ENCODE peak calls at places on chromosome 2, in eight cellular contexts. H, Y, E, S, K, D, I and F are unnamed samples. For H3K9me2, the result is how much of the 10 kb centered on the place peaks cover.

GRCh38 chr2:174180165-174180724 is 68.1 kb downstream of the OLA1 start:
- DNase-seq in E (no peak), Y (no peak), I (peak), D (peak), K (peak), S (peak), H (no peak), F (no peak)

GRCh38 chr2:109376796-109377495 is 236.8 kb downstream of the SEPTIN10 start:
- DNase-seq in K (no peak), S (no peak), H (no peak), Y (no peak), D (no peak), I (no peak), E (no peak), F (no peak)

GRCh38 chr2:238160206-238161129 is 1.7 kb downstream of the ERFE start:
- DNase-seq in E (no peak), K (no peak), Y (no peak), D (peak), H (no peak), S (peak), I (no peak), F (peak)

GRCh38 chr2:12700989-12701388 is 15.7 kb upstream of the TRIB2 start:
- DNase-seq in K (peak), H (no peak), I (no peak), Y (no peak), S (no peak), E (no peak), D (no peak), F (no peak)

GRCh38 chr2:172173307-172173706 is 70.6 kb upstream of the DLX2 start:
- DNase-seq in Y (no peak), H (no peak), S (no peak), K (no peak), I (no peak), D (peak), E (no peak), F (no peak)

GRCh38 chr2:128260239-128261138 is 58.2 kb downstream of the HS6ST1 start:
- DNase-seq in E (peak), S (peak), H (no peak), I (peak), Y (peak), K (peak), D (peak), F (no peak)

GRCh38 chr2:85538507-85539360 is at the start of gene MAT2A:
- DNase-seq in H (peak), K (peak), Y (peak), D (peak), S (peak), I (peak), E (peak), F (peak)

GRCh38 chr2:142286618-142287017 is 155.8 kb upstream of the LRP1B start:
- DNase-seq in K (peak), I (peak), H (no peak), D (peak), S (peak), E (peak), Y (no peak), F (peak)

GRCh38 chr2:119245841-119246230 is 22.2 kb downstream of the STEAP3 start:
- DNase-seq in E (no peak), I (no peak), S (no peak), H (no peak), Y (no peak), K (no peak), D (no peak), F (no peak)

GRCh38 chr2:221166283-221166682 is 405.8 kb downstream of the EPHA4 start:
- DNase-seq in E (no peak), Y (no peak), H (no peak), K (no peak), D (no peak), S (no peak), I (no peak), F (peak)

GRCh38 chr2:120818441-120818920 is 82.8 kb downstream of the GLI2 start:
- DNase-seq in Y (no peak), E (no peak), K (peak), S (no peak), H (no peak), D (no peak), I (no peak), F (no peak)

GRCh38 chr2:130759906-130760753 is 4.8 kb downstream of the AMER3 start:
- DNase-seq in E (no peak), D (no peak), H (no peak), K (peak), Y (no peak), S (peak), I (no peak), F (no peak)

GRCh38 chr2:127121776-127122176 is 14.8 kb upstream of the BIN1 start:
- DNase-seq in K (no peak), D (no peak), H (no peak), Y (no peak), S (no peak), I (no peak), E (no peak), F (no peak)

GRCh38 chr2:154507186-154507585 is 191.3 kb upstream of the KCNJ3 start:
- DNase-seq in Y (no peak), D (peak), I (no peak), K (no peak), S (peak), E (peak), H (no peak), F (no peak)

GRCh38 chr2:239300871-239301742 is 99.7 kb downstream of the HDAC4 start:
- DNase-seq in I (no peak), Y (no peak), S (no peak), E (no peak), H (no peak), K (no peak), D (no peak), F (no peak)

GRCh38 chr2:147998203-147998602 is 22.3 kb downstream of the ORC4 start:
- DNase-seq in E (no peak), D (no peak), I (no peak), H (no peak), Y (no peak), S (no peak), K (no peak), F (no peak)

GRCh38 chr2:191848771-191849726 is 2.2 kb upstream of the CAVIN2 start:
- DNase-seq in Y (no peak), S (no peak), D (no peak), E (no peak), I (no peak), H (no peak), K (no peak), F (no peak)

GRCh38 chr2:172931256-172931894 is 144.3 kb upstream of the MAP3K20 start:
- DNase-seq in I (peak), K (peak), H (no peak), E (no peak), S (peak), D (peak), Y (peak), F (no peak)

GRCh38 chr2:216632321-216632951 is 784 bp upstream of the IGFBP2 start:
- DNase-seq in E (no peak), D (peak), H (no peak), I (no peak), S (no peak), K (peak), Y (no peak), F (no peak)

GRCh38 chr2:240784629-240785423 is 35.2 kb downstream of the KIF1A start:
- DNase-seq in S (no peak), K (no peak), Y (no peak), I (no peak), D (no peak), H (no peak), E (no peak), F (no peak)

GRCh38 chr2:136209540-136210264 is 91.8 kb upstream of the CXCR4 start:
- DNase-seq in S (no peak), H (no peak), Y (no peak), D (no peak), E (no peak), K (no peak), I (no peak), F (no peak)

GRCh38 chr2:217113496-217113895 is 253.6 kb upstream of the TNP1 start:
- DNase-seq in H (no peak), D (no peak), I (no peak), E (no peak), S (no peak), K (no peak), Y (no peak), F (no peak)

GRCh38 chr2:191383486-191383885 is 138.3 kb downstream of the MYO1B start:
- DNase-seq in H (no peak), S (no peak), I (no peak), K (no peak), E (no peak), D (no peak), Y (no peak), F (no peak)

GRCh38 chr2:189424956-189425355 is 16.3 kb upstream of the WDR75 start:
- DNase-seq in Y (no peak), S (no peak), I (no peak), H (no peak), D (no peak), E (no peak), K (no peak), F (no peak)

GRCh38 chr2:128799284-128799552 is 480.6 kb upstream of the HS6ST1 start:
- DNase-seq in Y (no peak), I (no peak), D (no peak), H (no peak), K (no peak), S (no peak), E (no peak), F (no peak)

GRCh38 chr2:83261591-83262136 is 1197.4 kb downstream of the SUCLG1 start:
- DNase-seq in H (no peak), E (no peak), Y (no peak), I (no peak), S (no peak), D (no peak), K (no peak), F (no peak)

GRCh38 chr2:162126145-162126926 is 25.7 kb downstream of the GCG start:
- DNase-seq in Y (no peak), S (no peak), K (no peak), I (no peak), H (peak), E (no peak), D (no peak), F (peak)

GRCh38 chr2:204850576-204850975 is 305.3 kb downstream of the PARD3B start:
- DNase-seq in H (no peak), Y (no peak), E (no peak), D (no peak), I (no peak), S (no peak), K (no peak), F (no peak)

GRCh38 chr2:129870646-129871335 is 108.7 kb upstream of the RAB6C start:
- DNase-seq in K (no peak), D (no peak), S (no peak), H (no peak), E (no peak), Y (no peak), I (no peak), F (no peak)

GRCh38 chr2:217809736-217810135 is 193.1 kb downstream of the TNS1 start:
- DNase-seq in E (no peak), S (no peak), I (no peak), H (no peak), D (no peak), K (no peak), Y (no peak), F (no peak)

GRCh38 chr2:70769450-70769849 is 1.4 kb upstream of the ADD2 start:
- DNase-seq in I (no peak), E (no peak), K (no peak), H (no peak), D (no peak), Y (no peak), S (no peak), F (no peak)

GRCh38 chr2:240348522-240348921 is 86.9 kb upstream of the GPC1 start:
- DNase-seq in E (no peak), K (peak), D (no peak), Y (peak), S (no peak), I (no peak), H (peak), F (no peak)

GRCh38 chr2:224966663-224967062 is 75.6 kb downstream of the DOCK10 start:
- DNase-seq in S (no peak), Y (no peak), E (no peak), I (no peak), H (no peak), D (no peak), K (no peak), F (no peak)

GRCh38 chr2:101140978-101141655 is 10.1 kb downstream of the TBC1D8 start:
- DNase-seq in K (peak), D (no peak), Y (no peak), I (no peak), S (no peak), E (no peak), H (no peak), F (no peak)

GRCh38 chr2:221370076-221370941 is 201.8 kb downstream of the EPHA4 start:
- DNase-seq in I (no peak), E (no peak), H (no peak), Y (no peak), K (no peak), D (no peak), S (no peak), F (no peak)

GRCh38 chr2:236557894-236558532 is 11.6 kb upstream of the ACKR3 start:
- DNase-seq in Y (no peak), D (peak), H (no peak), S (no peak), K (no peak), E (no peak), I (no peak), F (no peak)

DNA sequence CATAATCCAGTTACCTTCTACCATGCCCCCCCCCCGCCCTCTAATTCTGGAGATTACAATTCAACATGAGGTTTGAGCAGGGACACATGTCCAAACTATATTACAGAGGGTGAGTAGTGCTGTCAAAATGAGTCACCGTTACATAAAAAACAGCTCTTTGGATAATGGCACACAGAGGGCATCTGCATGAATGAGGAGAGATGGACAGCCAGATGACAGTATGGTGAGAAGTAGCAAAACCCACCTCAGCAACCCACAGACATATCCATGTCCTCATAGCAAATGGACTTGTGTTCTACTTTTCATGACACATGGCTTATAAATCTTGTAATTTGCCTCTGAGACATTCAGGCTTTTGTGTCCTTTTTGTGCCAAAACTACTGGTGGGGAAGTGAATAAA is 132.0 kb downstream of the EML6 start:
- DNase-seq in E (no peak), S (no peak), D (no peak), I (no peak), Y (no peak), H (no peak), K (peak), F (no peak)
- H3K9me2 ChIP-seq in E (under half), S (under half), D (under half), I (under half), Y (under half), H (under half), K (under half), F (under half)

DNA sequence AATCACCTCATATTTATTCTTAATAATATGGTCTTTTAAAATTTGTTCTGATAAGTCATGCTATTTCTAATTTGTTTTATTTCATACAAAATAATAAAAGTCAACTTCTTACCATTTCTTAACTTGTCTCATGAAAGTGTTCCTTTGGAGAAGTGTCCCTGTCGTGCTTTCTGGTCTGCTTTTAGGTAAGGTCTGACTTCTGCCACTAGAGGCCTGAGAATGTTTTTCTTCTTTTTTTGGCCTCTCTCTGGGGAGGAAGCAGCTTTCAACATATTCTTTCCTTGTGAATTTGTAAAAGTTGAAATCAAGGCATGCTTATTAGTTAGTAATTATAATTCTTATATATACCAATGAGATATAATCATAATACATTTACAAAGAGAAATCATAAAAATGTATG is 39.4 kb downstream of the MAP2 start:
- DNase-seq in E (no peak), I (no peak), D (peak), K (peak), Y (no peak), H (no peak), S (no peak), F (no peak)
- TF ChIP-seq CTCF in E (no peak), I (peak), D (peak), K (peak), Y (peak), H (peak), S (peak), F (peak)

GRCh38 chr2:223888251-223888650 is 50.9 kb upstream of the AP1S3 start:
- DNase-seq in K (no peak), D (no peak), S (no peak), E (no peak), H (no peak), Y (no peak), I (no peak), F (no peak)
- H3K9me2 ChIP-seq in K (under half), D (under half), S (under half), E (under half), H (under half), Y (under half), I (under half), F (under half)

GRCh38 chr2:29035346-29035745 is 39.0 kb downstream of the PCARE start:
- DNase-seq in K (no peak), H (no peak), Y (no peak), I (no peak), S (no peak), D (no peak), E (no peak), F (no peak)
- TF ChIP-seq CTCF in K (no peak), H (no peak), Y (no peak), I (no peak), S (no peak), D (peak), E (no peak), F (no peak)

DNA sequence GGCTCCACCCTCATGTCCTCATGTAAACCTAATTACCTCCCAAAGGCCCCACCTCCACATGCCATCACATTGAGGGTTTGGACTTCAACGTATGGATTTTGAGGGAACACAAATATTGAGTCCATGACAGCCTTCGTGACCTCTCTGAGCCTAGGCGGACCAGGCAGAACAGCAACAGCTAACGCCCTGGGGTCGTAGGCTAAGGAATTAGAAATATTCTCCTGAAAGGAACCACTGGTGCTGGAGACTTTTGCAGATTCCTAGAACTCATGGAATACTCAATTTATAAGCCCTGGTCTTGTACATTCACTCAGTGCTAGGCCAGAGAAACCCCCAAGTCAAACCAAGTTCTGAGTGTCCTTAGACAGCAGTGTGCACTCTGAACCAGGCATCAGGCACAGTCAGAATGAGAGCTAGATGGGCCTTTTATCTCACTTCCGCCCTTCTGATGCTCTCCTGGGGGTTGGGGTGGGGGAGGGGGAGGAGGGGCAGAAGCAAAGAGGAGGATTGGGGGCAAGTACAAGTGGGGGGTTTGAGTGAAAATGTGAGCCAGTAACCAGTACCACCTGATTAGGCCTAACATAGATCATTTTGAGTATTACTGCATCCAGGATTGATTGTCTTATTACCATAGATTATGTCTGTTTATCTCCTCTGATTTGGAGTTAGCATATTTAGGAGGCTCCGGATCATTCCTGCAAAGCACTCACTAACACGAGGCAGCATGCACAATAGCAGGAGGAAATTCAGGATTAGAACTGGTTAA is 148.8 kb downstream of the RHBDD1 start:
- DNase-seq in I (no peak), D (no peak), E (no peak), H (peak), Y (no peak), S (no peak), K (no peak), F (peak)
- H3K9me2 ChIP-seq in I (under half), D (under half), E (under half), H (under half), Y (under half), S (under half), K (under half), F (under half)

GRCh38 chr2:79670198-79670597 is 157.3 kb downstream of the CTNNA2 start:
- DNase-seq in Y (no peak), I (peak), D (peak), E (no peak), H (no peak), S (no peak), K (no peak), F (no peak)
- TF ChIP-seq CTCF in Y (no peak), I (peak), D (peak), E (no peak), H (no peak), S (no peak), K (no peak), F (no peak)

GRCh38 chr2:71905205-71905604 is 242.5 kb downstream of the CYP26B1 start:
- DNase-seq in I (no peak), H (no peak), S (no peak), E (no peak), Y (no peak), D (no peak), K (peak), F (no peak)
- H3K9me2 ChIP-seq in I (under half), H (under half), S (under half), E (under half), Y (under half), D (under half), K (under half), F (under half)